ENCODE peak calls at places on chromosomes 7 and 10, in six cellular contexts. Z, Q, T, P, S and B are unnamed samples.

GRCh38 chr7:77550586-77550985 is 13.5 kb downstream of the PTPN12 start:
- DNase-seq in Z (no peak), T (no peak), Q (no peak), S (no peak), P (no peak), B (no peak)

GRCh38 chr7:31311465-31312074 is 29.0 kb downstream of the NEUROD6 start:
- DNase-seq in T (no peak), S (no peak), Z (no peak), Q (no peak), P (no peak), B (no peak)

GRCh38 chr7:47792521-47793121 is 155.6 kb downstream of the PKD1L1 start:
- DNase-seq in Z (no peak), P (peak; percentile 62), Q (peak; percentile 14), S (no peak), T (no peak), B (no peak)

GRCh38 chr10:133459454-133460207 is 5.9 kb downstream of the SCART1 start:
- DNase-seq in Q (no peak), S (no peak), P (no peak), T (peak; percentile 25), Z (no peak), B (no peak)

GRCh38 chr10:42836771-42837468 is 54.3 kb downstream of the BMS1 start:
- DNase-seq in Z (no peak), Q (no peak), P (peak; percentile 20), T (no peak), S (peak; percentile 11), B (no peak)

GRCh38 chr7:146090023-146090645 is 26.5 kb upstream of the CNTNAP2 start:
- DNase-seq in T (no peak), P (peak; percentile 48), Z (no peak), S (no peak), Q (peak; percentile 57), B (no peak)

GRCh38 chr7:1098243-1099153 is 10.6 kb downstream of the GPER1 start:
- DNase-seq in Z (no peak), P (no peak), S (no peak), Q (no peak), T (no peak), B (no peak)

GRCh38 chr7:36967387-36967786 is 243.1 kb upstream of the AOAH start:
- DNase-seq in T (peak; percentile 57), Q (peak; percentile 62), P (peak; percentile 69), S (peak; percentile 24), Z (peak; percentile 83), B (no peak)

GRCh38 chr10:84237199-84238051 is 3.9 kb downstream of the LRIT1 start:
- DNase-seq in Z (no peak), T (no peak), Q (peak; percentile 38), P (no peak), S (no peak), B (no peak)

GRCh38 chr7:43135129-43135528 is 22.7 kb downstream of the HECW1 start:
- DNase-seq in T (no peak), Z (no peak), S (no peak), Q (no peak), P (no peak), B (no peak)

GRCh38 chr7:17559388-17559787 is 260.9 kb downstream of the AHR start:
- DNase-seq in T (no peak), S (no peak), P (peak; percentile 63), Z (no peak), Q (no peak), B (no peak)

GRCh38 chr7:147519062-147519461 is 1071.5 kb upstream of the C7orf33 start:
- DNase-seq in Z (no peak), T (no peak), Q (no peak), S (no peak), P (no peak), B (no peak)

GRCh38 chr10:22245567-22245966 is 27.8 kb upstream of the EBLN1 start:
- DNase-seq in S (no peak), Z (no peak), T (no peak), P (peak; percentile 66), Q (no peak), B (no peak)

GRCh38 chr7:123682690-123683089 is 27.0 kb downstream of the LMOD2 start:
- DNase-seq in T (no peak), S (no peak), Z (no peak), Q (peak; percentile 70), P (peak; percentile 62), B (no peak)

GRCh38 chr10:101780818-101781654 is 2.2 kb downstream of the NPM3 start:
- DNase-seq in S (peak; percentile 66), Z (peak; percentile 73), P (peak; percentile 72), Q (peak; percentile 74), T (peak; percentile 70), B (no peak)

GRCh38 chr10:65501259-65501658 is 1424.6 kb upstream of the LRRTM3 start:
- DNase-seq in Q (no peak), T (no peak), P (peak; percentile 31), Z (no peak), S (no peak), B (no peak)

GRCh38 chr7:84985073-84985784 is 201.6 kb downstream of the SEMA3D start:
- DNase-seq in T (no peak), S (no peak), P (no peak), Q (no peak), Z (no peak), B (no peak)

GRCh38 chr10:44989621-44990301 is 11.0 kb upstream of the ZNF22 start:
- DNase-seq in P (no peak), T (no peak), Q (no peak), S (no peak), Z (peak; percentile 55), B (peak; percentile 9)

GRCh38 chr10:44988957-44989620 is 10.5 kb upstream of the DEPP1 start:
- DNase-seq in S (no peak), Q (no peak), Z (peak; percentile 46), P (no peak), T (no peak), B (peak; percentile 4)

GRCh38 chr10:44990965-44991364 is 9.8 kb upstream of the ZNF22 start:
- DNase-seq in T (no peak), P (no peak), Q (no peak), S (no peak), Z (peak; percentile 65), B (no peak)

GRCh38 chr10:44991571-44991970 is 9.2 kb upstream of the ZNF22 start:
- DNase-seq in Q (no peak), T (no peak), S (no peak), Z (peak; percentile 73), P (no peak), B (peak; percentile 25)

GRCh38 chr10:44990302-44990655 is 10.4 kb upstream of the ZNF22 start:
- DNase-seq in Z (peak; percentile 67), Q (peak; percentile 61), T (no peak), S (no peak), P (no peak), B (no peak)
- TF ChIP-seq EP300 in Z (no peak), Q (no peak), T (no peak), S (no peak), P (no peak), B (no peak)

GRCh38 chr7:79462334-79462733 is 8.9 kb upstream of the MAGI2 start:
- DNase-seq in T (no peak), P (peak; percentile 22), Z (no peak), Q (no peak), S (no peak), B (no peak)

GRCh38 chr7:79458796-79459195 is 5.3 kb upstream of the MAGI2 start:
- DNase-seq in S (no peak), Q (no peak), Z (no peak), P (no peak), T (no peak), B (no peak)

GRCh38 chr7:79459381-79459780 is 5.9 kb upstream of the MAGI2 start:
- DNase-seq in Z (no peak), S (no peak), Q (no peak), P (no peak), T (no peak), B (peak; percentile 7)

DNA sequence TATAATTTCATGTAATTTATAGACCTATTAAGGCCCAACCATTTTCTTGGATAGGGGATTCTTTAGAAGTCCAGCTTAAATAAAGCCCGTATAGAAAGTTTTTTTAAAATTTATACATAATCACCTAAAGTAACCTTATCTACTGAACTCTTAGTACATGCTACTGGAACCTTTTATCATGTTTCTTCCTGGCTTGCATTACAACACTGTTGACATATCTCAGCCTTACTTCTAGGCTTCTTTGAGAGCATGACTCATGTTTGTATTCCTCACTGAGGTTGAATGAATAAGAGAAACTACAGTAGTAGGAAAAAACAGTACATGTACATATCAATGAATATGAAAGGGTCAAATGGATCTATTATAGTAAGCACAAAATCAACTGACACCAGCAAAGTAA is 8.2 kb upstream of the MAGI2 start:
- DNase-seq in S (no peak), T (no peak), Z (no peak), Q (no peak), P (peak; percentile 87), B (no peak)
- TF ChIP-seq EP300 in S (no peak), T (no peak), Z (no peak), Q (no peak), P (peak; percentile 51), B (no peak)

DNA sequence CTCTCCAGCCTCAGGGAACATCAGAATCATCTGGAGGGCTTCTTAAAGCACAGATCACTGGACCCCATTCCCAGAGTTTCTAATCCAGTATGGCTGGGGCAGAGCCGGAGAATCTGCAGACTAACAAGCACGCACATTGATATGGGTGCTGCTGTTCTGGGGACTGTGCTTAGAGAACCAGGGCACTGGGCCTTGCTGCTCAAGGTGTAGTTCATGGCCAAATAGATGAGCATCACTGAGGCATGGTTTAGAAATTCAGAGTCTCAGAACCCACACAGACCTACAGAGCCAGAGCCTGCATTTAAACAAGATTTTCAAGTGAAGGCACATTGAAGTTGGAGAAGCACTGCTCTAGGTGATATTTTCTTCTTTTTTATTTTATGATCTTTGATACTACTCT is 376.8 kb upstream of the PHF14 start:
- DNase-seq in T (no peak), Q (no peak), P (no peak), Z (no peak), S (no peak), B (no peak)
- TF ChIP-seq EP300 in T (no peak), Q (no peak), P (no peak), Z (no peak), S (no peak), B (no peak)

GRCh38 chr7:49644402-49645166 is 128.9 kb upstream of the VWC2 start:
- DNase-seq in Q (no peak), Z (no peak), P (no peak), S (no peak), T (no peak), B (no peak)
- TF ChIP-seq EP300 in Q (no peak), Z (no peak), P (no peak), S (no peak), T (no peak), B (no peak)

GRCh38 chr7:157689269-157690057 is 352.7 kb downstream of the DNAJB6 start:
- DNase-seq in Z (no peak), T (peak; percentile 16), Q (no peak), P (no peak), S (no peak), B (no peak)
- TF ChIP-seq EP300 in Z (no peak), T (no peak), Q (no peak), P (no peak), S (no peak), B (no peak)

GRCh38 chr7:10117815-10118214 is 855.9 kb upstream of the PHF14 start:
- DNase-seq in T (no peak), Q (no peak), Z (no peak), P (no peak), S (no peak), B (no peak)

GRCh38 chr7:10121641-10122040 is 852.0 kb upstream of the PHF14 start:
- DNase-seq in Z (no peak), S (no peak), T (no peak), P (no peak), Q (no peak), B (no peak)

GRCh38 chr7:10122573-10123100 is 851.0 kb upstream of the PHF14 start:
- DNase-seq in Q (peak; percentile 9), T (no peak), P (no peak), S (no peak), Z (no peak), B (no peak)
- TF ChIP-seq EP300 in Q (no peak), T (no peak), P (no peak), S (no peak), Z (no peak), B (no peak)